ENCODE peak calls at places on chromosomes 13 and 19, in ten cellular contexts. One of them, this sample, is unnamed.

GRCh38 chr19:42515241-42515832 is 12.9 kb downstream of the CEACAM1 start:
- DNase-seq in right lobe of liver: no peak
- DNase-seq in left colon: no peak
- DNase-seq in RPMI7951: no peak
- DNase-seq in PC-9: no peak
- DNase-seq in ovary: no peak
- DNase-seq in uterus: no peak
- DNase-seq in stimulated activated CD4-positive, alpha-beta T cell treated with anti-CD3 and anti-CD28 coated beads, Interleukin-12 subunit alpha, Interleukin-12 subunit beta, amount 100 ng/mL, for 4 hours: no peak
- DNase-seq in non-pigmented ciliary epithelial cell: no peak
- DNase-seq in activated naive CD4-positive, alpha-beta T cell treated with anti-CD3 and anti-CD28 coated beads, Interleukin-2, amount 10 ng/mL, durations not matched to agents 7 days and 5 days: no peak
- DNase-seq in this sample: no peak

GRCh38 chr13:112247471-112248405 is 128.4 kb upstream of the SPACA7 start:
- DNase-seq in right lobe of liver: peak
- DNase-seq in left colon: no peak
- DNase-seq in RPMI7951: no peak
- DNase-seq in PC-9: no peak
- DNase-seq in ovary: no peak
- DNase-seq in uterus: no peak
- DNase-seq in stimulated activated CD4-positive, alpha-beta T cell treated with anti-CD3 and anti-CD28 coated beads, Interleukin-12 subunit alpha, Interleukin-12 subunit beta, amount 100 ng/mL, for 4 hours: no peak
- DNase-seq in non-pigmented ciliary epithelial cell: no peak
- DNase-seq in activated naive CD4-positive, alpha-beta T cell treated with anti-CD3 and anti-CD28 coated beads, Interleukin-2, amount 10 ng/mL, durations not matched to agents 7 days and 5 days: no peak
- DNase-seq in this sample: peak

GRCh38 chr19:7515091-7515470 is 822 bp upstream of the ZNF358 start:
- DNase-seq in right lobe of liver: no peak
- DNase-seq in left colon: peak
- DNase-seq in RPMI7951: peak
- DNase-seq in PC-9: no peak
- DNase-seq in ovary: peak
- DNase-seq in uterus: no peak
- DNase-seq in stimulated activated CD4-positive, alpha-beta T cell treated with anti-CD3 and anti-CD28 coated beads, Interleukin-12 subunit alpha, Interleukin-12 subunit beta, amount 100 ng/mL, for 4 hours: no peak
- DNase-seq in non-pigmented ciliary epithelial cell: no peak
- DNase-seq in activated naive CD4-positive, alpha-beta T cell treated with anti-CD3 and anti-CD28 coated beads, Interleukin-2, amount 10 ng/mL, durations not matched to agents 7 days and 5 days: no peak
- DNase-seq in this sample: peak

GRCh38 chr19:46035546-46035945 is 5.3 kb downstream of the IGFL4 start:
- DNase-seq in right lobe of liver: no peak
- DNase-seq in left colon: no peak
- DNase-seq in RPMI7951: no peak
- DNase-seq in PC-9: no peak
- DNase-seq in ovary: no peak
- DNase-seq in uterus: no peak
- DNase-seq in stimulated activated CD4-positive, alpha-beta T cell treated with anti-CD3 and anti-CD28 coated beads, Interleukin-12 subunit alpha, Interleukin-12 subunit beta, amount 100 ng/mL, for 4 hours: no peak
- DNase-seq in non-pigmented ciliary epithelial cell: no peak
- DNase-seq in activated naive CD4-positive, alpha-beta T cell treated with anti-CD3 and anti-CD28 coated beads, Interleukin-2, amount 10 ng/mL, durations not matched to agents 7 days and 5 days: no peak
- DNase-seq in this sample: no peak

GRCh38 chr19:33689138-33689746 is 67.5 kb downstream of the CHST8 start:
- DNase-seq in right lobe of liver: peak
- DNase-seq in left colon: no peak
- DNase-seq in RPMI7951: no peak
- DNase-seq in PC-9: no peak
- DNase-seq in ovary: no peak
- DNase-seq in uterus: no peak
- DNase-seq in stimulated activated CD4-positive, alpha-beta T cell treated with anti-CD3 and anti-CD28 coated beads, Interleukin-12 subunit alpha, Interleukin-12 subunit beta, amount 100 ng/mL, for 4 hours: no peak
- DNase-seq in non-pigmented ciliary epithelial cell: no peak
- DNase-seq in activated naive CD4-positive, alpha-beta T cell treated with anti-CD3 and anti-CD28 coated beads, Interleukin-2, amount 10 ng/mL, durations not matched to agents 7 days and 5 days: no peak
- DNase-seq in this sample: no peak

GRCh38 chr13:21670006-21670882 is 629 bp upstream of the FGF9 start:
- DNase-seq in right lobe of liver: peak
- DNase-seq in left colon: peak
- DNase-seq in RPMI7951: peak
- DNase-seq in PC-9: no peak
- DNase-seq in ovary: peak
- DNase-seq in uterus: peak
- DNase-seq in stimulated activated CD4-positive, alpha-beta T cell treated with anti-CD3 and anti-CD28 coated beads, Interleukin-12 subunit alpha, Interleukin-12 subunit beta, amount 100 ng/mL, for 4 hours: peak
- DNase-seq in non-pigmented ciliary epithelial cell: no peak
- DNase-seq in activated naive CD4-positive, alpha-beta T cell treated with anti-CD3 and anti-CD28 coated beads, Interleukin-2, amount 10 ng/mL, durations not matched to agents 7 days and 5 days: peak
- DNase-seq in this sample: peak

GRCh38 chr13:66927562-66927961 is 302.6 kb downstream of the PCDH9 start:
- DNase-seq in right lobe of liver: no peak
- DNase-seq in left colon: no peak
- DNase-seq in RPMI7951: no peak
- DNase-seq in PC-9: no peak
- DNase-seq in ovary: no peak
- DNase-seq in uterus: no peak
- DNase-seq in stimulated activated CD4-positive, alpha-beta T cell treated with anti-CD3 and anti-CD28 coated beads, Interleukin-12 subunit alpha, Interleukin-12 subunit beta, amount 100 ng/mL, for 4 hours: no peak
- DNase-seq in non-pigmented ciliary epithelial cell: no peak
- DNase-seq in activated naive CD4-positive, alpha-beta T cell treated with anti-CD3 and anti-CD28 coated beads, Interleukin-2, amount 10 ng/mL, durations not matched to agents 7 days and 5 days: no peak
- DNase-seq in this sample: no peak

GRCh38 chr13:83980322-83980721 is 98.0 kb upstream of the SLITRK1 start:
- DNase-seq in right lobe of liver: no peak
- DNase-seq in left colon: no peak
- DNase-seq in RPMI7951: no peak
- DNase-seq in PC-9: no peak
- DNase-seq in ovary: no peak
- DNase-seq in uterus: no peak
- DNase-seq in stimulated activated CD4-positive, alpha-beta T cell treated with anti-CD3 and anti-CD28 coated beads, Interleukin-12 subunit alpha, Interleukin-12 subunit beta, amount 100 ng/mL, for 4 hours: no peak
- DNase-seq in non-pigmented ciliary epithelial cell: no peak
- DNase-seq in activated naive CD4-positive, alpha-beta T cell treated with anti-CD3 and anti-CD28 coated beads, Interleukin-2, amount 10 ng/mL, durations not matched to agents 7 days and 5 days: no peak
- DNase-seq in this sample: no peak

GRCh38 chr19:11541238-11541637 is 2.6 kb downstream of the CNN1 start:
- DNase-seq in right lobe of liver: no peak
- DNase-seq in left colon: no peak
- DNase-seq in RPMI7951: no peak
- DNase-seq in PC-9: no peak
- DNase-seq in ovary: no peak
- DNase-seq in uterus: no peak
- DNase-seq in stimulated activated CD4-positive, alpha-beta T cell treated with anti-CD3 and anti-CD28 coated beads, Interleukin-12 subunit alpha, Interleukin-12 subunit beta, amount 100 ng/mL, for 4 hours: no peak
- DNase-seq in non-pigmented ciliary epithelial cell: no peak
- DNase-seq in activated naive CD4-positive, alpha-beta T cell treated with anti-CD3 and anti-CD28 coated beads, Interleukin-2, amount 10 ng/mL, durations not matched to agents 7 days and 5 days: no peak
- DNase-seq in this sample: no peak

GRCh38 chr19:4866595-4867424 is 657 bp downstream of the PLIN3 start:
- DNase-seq in right lobe of liver: peak
- DNase-seq in left colon: peak
- DNase-seq in RPMI7951: peak
- DNase-seq in PC-9: no peak
- DNase-seq in ovary: peak
- DNase-seq in uterus: peak
- DNase-seq in stimulated activated CD4-positive, alpha-beta T cell treated with anti-CD3 and anti-CD28 coated beads, Interleukin-12 subunit alpha, Interleukin-12 subunit beta, amount 100 ng/mL, for 4 hours: peak
- DNase-seq in non-pigmented ciliary epithelial cell: no peak
- DNase-seq in activated naive CD4-positive, alpha-beta T cell treated with anti-CD3 and anti-CD28 coated beads, Interleukin-2, amount 10 ng/mL, durations not matched to agents 7 days and 5 days: peak
- DNase-seq in this sample: peak

GRCh38 chr13:52454459-52454824 is 836 bp upstream of the CKAP2 start:
- DNase-seq in right lobe of liver: no peak
- DNase-seq in left colon: peak
- DNase-seq in RPMI7951: peak
- DNase-seq in PC-9: no peak
- DNase-seq in ovary: no peak
- DNase-seq in uterus: no peak
- DNase-seq in stimulated activated CD4-positive, alpha-beta T cell treated with anti-CD3 and anti-CD28 coated beads, Interleukin-12 subunit alpha, Interleukin-12 subunit beta, amount 100 ng/mL, for 4 hours: no peak
- DNase-seq in non-pigmented ciliary epithelial cell: no peak
- DNase-seq in activated naive CD4-positive, alpha-beta T cell treated with anti-CD3 and anti-CD28 coated beads, Interleukin-2, amount 10 ng/mL, durations not matched to agents 7 days and 5 days: peak
- DNase-seq in this sample: peak

GRCh38 chr13:95256086-95256485 is 45.2 kb downstream of the ABCC4 start:
- DNase-seq in right lobe of liver: no peak
- DNase-seq in left colon: no peak
- DNase-seq in RPMI7951: peak
- DNase-seq in PC-9: peak
- DNase-seq in ovary: no peak
- DNase-seq in uterus: no peak
- DNase-seq in stimulated activated CD4-positive, alpha-beta T cell treated with anti-CD3 and anti-CD28 coated beads, Interleukin-12 subunit alpha, Interleukin-12 subunit beta, amount 100 ng/mL, for 4 hours: no peak
- DNase-seq in non-pigmented ciliary epithelial cell: peak
- DNase-seq in activated naive CD4-positive, alpha-beta T cell treated with anti-CD3 and anti-CD28 coated beads, Interleukin-2, amount 10 ng/mL, durations not matched to agents 7 days and 5 days: no peak
- DNase-seq in this sample: no peak

GRCh38 chr13:96426160-96426559 is 336.3 kb downstream of the HS6ST3 start:
- DNase-seq in right lobe of liver: no peak
- DNase-seq in left colon: no peak
- DNase-seq in RPMI7951: no peak
- DNase-seq in PC-9: no peak
- DNase-seq in ovary: no peak
- DNase-seq in uterus: no peak
- DNase-seq in stimulated activated CD4-positive, alpha-beta T cell treated with anti-CD3 and anti-CD28 coated beads, Interleukin-12 subunit alpha, Interleukin-12 subunit beta, amount 100 ng/mL, for 4 hours: no peak
- DNase-seq in non-pigmented ciliary epithelial cell: no peak
- DNase-seq in activated naive CD4-positive, alpha-beta T cell treated with anti-CD3 and anti-CD28 coated beads, Interleukin-2, amount 10 ng/mL, durations not matched to agents 7 days and 5 days: no peak
- DNase-seq in this sample: no peak

GRCh38 chr19:45900661-45901431 is 1.6 kb downstream of the MYPOP start:
- DNase-seq in right lobe of liver: no peak
- DNase-seq in left colon: no peak
- DNase-seq in RPMI7951: no peak
- DNase-seq in PC-9: no peak
- DNase-seq in ovary: no peak
- DNase-seq in uterus: no peak
- DNase-seq in stimulated activated CD4-positive, alpha-beta T cell treated with anti-CD3 and anti-CD28 coated beads, Interleukin-12 subunit alpha, Interleukin-12 subunit beta, amount 100 ng/mL, for 4 hours: no peak
- DNase-seq in non-pigmented ciliary epithelial cell: no peak
- DNase-seq in activated naive CD4-positive, alpha-beta T cell treated with anti-CD3 and anti-CD28 coated beads, Interleukin-2, amount 10 ng/mL, durations not matched to agents 7 days and 5 days: no peak
- DNase-seq in this sample: no peak

GRCh38 chr19:17806945-17807344 is 12.0 kb downstream of the B3GNT3 start:
- DNase-seq in right lobe of liver: no peak
- DNase-seq in left colon: no peak
- DNase-seq in RPMI7951: peak
- DNase-seq in PC-9: peak
- DNase-seq in ovary: no peak
- DNase-seq in uterus: no peak
- DNase-seq in stimulated activated CD4-positive, alpha-beta T cell treated with anti-CD3 and anti-CD28 coated beads, Interleukin-12 subunit alpha, Interleukin-12 subunit beta, amount 100 ng/mL, for 4 hours: no peak
- DNase-seq in non-pigmented ciliary epithelial cell: no peak
- DNase-seq in activated naive CD4-positive, alpha-beta T cell treated with anti-CD3 and anti-CD28 coated beads, Interleukin-2, amount 10 ng/mL, durations not matched to agents 7 days and 5 days: peak
- DNase-seq in this sample: no peak

GRCh38 chr19:49665301-49666119 is at the start of the genes BCL2L12 and IRF3:
- DNase-seq in right lobe of liver: peak
- DNase-seq in left colon: peak
- DNase-seq in RPMI7951: peak
- DNase-seq in PC-9: peak
- DNase-seq in ovary: peak
- DNase-seq in uterus: peak
- DNase-seq in stimulated activated CD4-positive, alpha-beta T cell treated with anti-CD3 and anti-CD28 coated beads, Interleukin-12 subunit alpha, Interleukin-12 subunit beta, amount 100 ng/mL, for 4 hours: peak
- DNase-seq in non-pigmented ciliary epithelial cell: peak
- DNase-seq in activated naive CD4-positive, alpha-beta T cell treated with anti-CD3 and anti-CD28 coated beads, Interleukin-2, amount 10 ng/mL, durations not matched to agents 7 days and 5 days: peak
- DNase-seq in this sample: peak

GRCh38 chr19:38712161-38712748 is 32.0 kb downstream of the CAPN12 start:
- DNase-seq in right lobe of liver: no peak
- DNase-seq in left colon: no peak
- DNase-seq in RPMI7951: no peak
- DNase-seq in PC-9: no peak
- DNase-seq in ovary: no peak
- DNase-seq in uterus: no peak
- DNase-seq in stimulated activated CD4-positive, alpha-beta T cell treated with anti-CD3 and anti-CD28 coated beads, Interleukin-12 subunit alpha, Interleukin-12 subunit beta, amount 100 ng/mL, for 4 hours: no peak
- DNase-seq in non-pigmented ciliary epithelial cell: no peak
- DNase-seq in activated naive CD4-positive, alpha-beta T cell treated with anti-CD3 and anti-CD28 coated beads, Interleukin-2, amount 10 ng/mL, durations not matched to agents 7 days and 5 days: no peak
- DNase-seq in this sample: no peak

GRCh38 chr19:19053508-19054314 is 10.1 kb upstream of the SLC25A42 start:
- DNase-seq in right lobe of liver: peak
- DNase-seq in left colon: no peak
- DNase-seq in RPMI7951: peak
- DNase-seq in PC-9: no peak
- DNase-seq in ovary: peak
- DNase-seq in uterus: peak
- DNase-seq in stimulated activated CD4-positive, alpha-beta T cell treated with anti-CD3 and anti-CD28 coated beads, Interleukin-12 subunit alpha, Interleukin-12 subunit beta, amount 100 ng/mL, for 4 hours: peak
- DNase-seq in non-pigmented ciliary epithelial cell: no peak
- DNase-seq in activated naive CD4-positive, alpha-beta T cell treated with anti-CD3 and anti-CD28 coated beads, Interleukin-2, amount 10 ng/mL, durations not matched to agents 7 days and 5 days: peak
- DNase-seq in this sample: peak

GRCh38 chr19:48489608-48490216 is 20.5 kb downstream of the CYTH2 start:
- DNase-seq in right lobe of liver: peak
- DNase-seq in left colon: peak
- DNase-seq in RPMI7951: peak
- DNase-seq in PC-9: peak
- DNase-seq in ovary: peak
- DNase-seq in uterus: peak
- DNase-seq in stimulated activated CD4-positive, alpha-beta T cell treated with anti-CD3 and anti-CD28 coated beads, Interleukin-12 subunit alpha, Interleukin-12 subunit beta, amount 100 ng/mL, for 4 hours: peak
- DNase-seq in non-pigmented ciliary epithelial cell: no peak
- DNase-seq in activated naive CD4-positive, alpha-beta T cell treated with anti-CD3 and anti-CD28 coated beads, Interleukin-2, amount 10 ng/mL, durations not matched to agents 7 days and 5 days: peak
- DNase-seq in this sample: peak

GRCh38 chr13:98483636-98484288 is 93.1 kb downstream of the STK24 start:
- DNase-seq in right lobe of liver: no peak
- DNase-seq in left colon: peak
- DNase-seq in RPMI7951: no peak
- DNase-seq in PC-9: no peak
- DNase-seq in ovary: no peak
- DNase-seq in uterus: no peak
- DNase-seq in stimulated activated CD4-positive, alpha-beta T cell treated with anti-CD3 and anti-CD28 coated beads, Interleukin-12 subunit alpha, Interleukin-12 subunit beta, amount 100 ng/mL, for 4 hours: no peak
- DNase-seq in non-pigmented ciliary epithelial cell: no peak
- DNase-seq in activated naive CD4-positive, alpha-beta T cell treated with anti-CD3 and anti-CD28 coated beads, Interleukin-2, amount 10 ng/mL, durations not matched to agents 7 days and 5 days: no peak
- DNase-seq in this sample: no peak

GRCh38 chr13:93529961-93530360 is 303.4 kb downstream of the GPC6 start:
- DNase-seq in right lobe of liver: no peak
- DNase-seq in left colon: no peak
- DNase-seq in RPMI7951: no peak
- DNase-seq in PC-9: no peak
- DNase-seq in ovary: no peak
- DNase-seq in uterus: no peak
- DNase-seq in stimulated activated CD4-positive, alpha-beta T cell treated with anti-CD3 and anti-CD28 coated beads, Interleukin-12 subunit alpha, Interleukin-12 subunit beta, amount 100 ng/mL, for 4 hours: no peak
- DNase-seq in non-pigmented ciliary epithelial cell: no peak
- DNase-seq in activated naive CD4-positive, alpha-beta T cell treated with anti-CD3 and anti-CD28 coated beads, Interleukin-2, amount 10 ng/mL, durations not matched to agents 7 days and 5 days: no peak
- DNase-seq in this sample: no peak

GRCh38 chr19:51572908-51573307 is 1.8 kb downstream of the ZNF175 start:
- DNase-seq in right lobe of liver: no peak
- DNase-seq in left colon: no peak
- DNase-seq in RPMI7951: peak
- DNase-seq in PC-9: no peak
- DNase-seq in ovary: no peak
- DNase-seq in uterus: no peak
- DNase-seq in stimulated activated CD4-positive, alpha-beta T cell treated with anti-CD3 and anti-CD28 coated beads, Interleukin-12 subunit alpha, Interleukin-12 subunit beta, amount 100 ng/mL, for 4 hours: no peak
- DNase-seq in non-pigmented ciliary epithelial cell: peak
- DNase-seq in activated naive CD4-positive, alpha-beta T cell treated with anti-CD3 and anti-CD28 coated beads, Interleukin-2, amount 10 ng/mL, durations not matched to agents 7 days and 5 days: no peak
- DNase-seq in this sample: no peak

GRCh38 chr19:31532034-31532433 is 182.8 kb upstream of the TSHZ3 start:
- DNase-seq in right lobe of liver: no peak
- DNase-seq in left colon: no peak
- DNase-seq in RPMI7951: no peak
- DNase-seq in PC-9: no peak
- DNase-seq in ovary: no peak
- DNase-seq in uterus: no peak
- DNase-seq in stimulated activated CD4-positive, alpha-beta T cell treated with anti-CD3 and anti-CD28 coated beads, Interleukin-12 subunit alpha, Interleukin-12 subunit beta, amount 100 ng/mL, for 4 hours: no peak
- DNase-seq in non-pigmented ciliary epithelial cell: no peak
- DNase-seq in activated naive CD4-positive, alpha-beta T cell treated with anti-CD3 and anti-CD28 coated beads, Interleukin-2, amount 10 ng/mL, durations not matched to agents 7 days and 5 days: no peak
- DNase-seq in this sample: no peak

GRCh38 chr13:110138009-110138699 is 168.8 kb downstream of the COL4A1 start:
- DNase-seq in right lobe of liver: peak
- DNase-seq in left colon: peak
- DNase-seq in RPMI7951: peak
- DNase-seq in PC-9: peak
- DNase-seq in ovary: peak
- DNase-seq in uterus: peak
- DNase-seq in stimulated activated CD4-positive, alpha-beta T cell treated with anti-CD3 and anti-CD28 coated beads, Interleukin-12 subunit alpha, Interleukin-12 subunit beta, amount 100 ng/mL, for 4 hours: peak
- DNase-seq in non-pigmented ciliary epithelial cell: peak
- DNase-seq in activated naive CD4-positive, alpha-beta T cell treated with anti-CD3 and anti-CD28 coated beads, Interleukin-2, amount 10 ng/mL, durations not matched to agents 7 days and 5 days: peak
- DNase-seq in this sample: peak

GRCh38 chr19:37999309-38000213 is 92.6 kb downstream of the SIPA1L3 start:
- DNase-seq in right lobe of liver: no peak
- DNase-seq in left colon: peak
- DNase-seq in RPMI7951: peak
- DNase-seq in PC-9: no peak
- DNase-seq in ovary: no peak
- DNase-seq in uterus: peak
- DNase-seq in stimulated activated CD4-positive, alpha-beta T cell treated with anti-CD3 and anti-CD28 coated beads, Interleukin-12 subunit alpha, Interleukin-12 subunit beta, amount 100 ng/mL, for 4 hours: no peak
- DNase-seq in non-pigmented ciliary epithelial cell: peak
- DNase-seq in activated naive CD4-positive, alpha-beta T cell treated with anti-CD3 and anti-CD28 coated beads, Interleukin-2, amount 10 ng/mL, durations not matched to agents 7 days and 5 days: no peak
- DNase-seq in this sample: no peak

GRCh38 chr13:75541961-75542360 is 4.3 kb upstream of the COMMD6 start:
- DNase-seq in right lobe of liver: no peak
- DNase-seq in left colon: no peak
- DNase-seq in RPMI7951: no peak
- DNase-seq in PC-9: no peak
- DNase-seq in ovary: no peak
- DNase-seq in uterus: no peak
- DNase-seq in stimulated activated CD4-positive, alpha-beta T cell treated with anti-CD3 and anti-CD28 coated beads, Interleukin-12 subunit alpha, Interleukin-12 subunit beta, amount 100 ng/mL, for 4 hours: no peak
- DNase-seq in non-pigmented ciliary epithelial cell: no peak
- DNase-seq in activated naive CD4-positive, alpha-beta T cell treated with anti-CD3 and anti-CD28 coated beads, Interleukin-2, amount 10 ng/mL, durations not matched to agents 7 days and 5 days: no peak
- DNase-seq in this sample: no peak

GRCh38 chr13:114105351-114106225 is 26.8 kb downstream of the RASA3 start:
- DNase-seq in right lobe of liver: peak
- DNase-seq in left colon: peak
- DNase-seq in RPMI7951: no peak
- DNase-seq in PC-9: no peak
- DNase-seq in ovary: no peak
- DNase-seq in uterus: peak
- DNase-seq in stimulated activated CD4-positive, alpha-beta T cell treated with anti-CD3 and anti-CD28 coated beads, Interleukin-12 subunit alpha, Interleukin-12 subunit beta, amount 100 ng/mL, for 4 hours: no peak
- DNase-seq in non-pigmented ciliary epithelial cell: no peak
- DNase-seq in activated naive CD4-positive, alpha-beta T cell treated with anti-CD3 and anti-CD28 coated beads, Interleukin-2, amount 10 ng/mL, durations not matched to agents 7 days and 5 days: no peak
- DNase-seq in this sample: no peak

GRCh38 chr13:23468811-23469210 is 35.3 kb upstream of the SACS start:
- DNase-seq in right lobe of liver: no peak
- DNase-seq in left colon: no peak
- DNase-seq in RPMI7951: peak
- DNase-seq in PC-9: no peak
- DNase-seq in ovary: no peak
- DNase-seq in uterus: no peak
- DNase-seq in stimulated activated CD4-positive, alpha-beta T cell treated with anti-CD3 and anti-CD28 coated beads, Interleukin-12 subunit alpha, Interleukin-12 subunit beta, amount 100 ng/mL, for 4 hours: no peak
- DNase-seq in non-pigmented ciliary epithelial cell: no peak
- DNase-seq in activated naive CD4-positive, alpha-beta T cell treated with anti-CD3 and anti-CD28 coated beads, Interleukin-2, amount 10 ng/mL, durations not matched to agents 7 days and 5 days: no peak
- DNase-seq in this sample: no peak